ENCODE peak calls at places on chromosomes 3 and 15, in six cellular contexts. K is SK-N-SH; C is adipocyte; T is coronary artery; D is A172; V is stimulated activated CD4-positive, alpha-beta T cell treated with anti-CD3 and anti-CD28 coated beads, Interleukin-4, amount 100 ng/mL, for 4 hours. R is an unnamed sample.

GRCh38 chr3:32951410-32951811 is at the start of gene CCR4:
- DNase-seq in K (no peak), C (no peak), T (no peak), D (no peak), V (peak; percentile 48), R (no peak)

GRCh38 chr3:50607271-50608091 is 4.1 kb downstream of the CISH start:
- DNase-seq in K (no peak), C (no peak), T (no peak), D (no peak), V (no peak), R (no peak)

GRCh38 chr15:88657326-88658069 is 18.7 kb downstream of the ISG20 start:
- DNase-seq in K (peak; percentile 78), C (peak; percentile 79), T (peak; percentile 76), D (peak; percentile 34), V (no peak), R (peak; percentile 63)

GRCh38 chr3:2156244-2156847 is 57.7 kb downstream of the CNTN4 start:
- DNase-seq in K (no peak), C (no peak), T (no peak), D (no peak), V (no peak), R (peak; percentile 65)

GRCh38 chr3:195039180-195039843 is 231.6 kb downstream of the XXYLT1 start:
- DNase-seq in K (no peak), C (no peak), T (no peak), D (no peak), V (no peak), R (no peak)

GRCh38 chr15:96409231-96410138 is 79.0 kb downstream of the NR2F2 start:
- DNase-seq in K (peak; percentile 33), C (peak; percentile 33), T (no peak), D (no peak), V (no peak), R (peak; percentile 53)

GRCh38 chr15:57494575-57494974 is 97.1 kb upstream of the MYZAP start:
- DNase-seq in K (no peak), C (no peak), T (no peak), D (no peak), V (no peak), R (no peak)

GRCh38 chr3:126212629-126213375 is 32.4 kb upstream of the ALDH1L1 start:
- DNase-seq in K (peak; percentile 89), C (peak; percentile 47), T (no peak), D (no peak), V (no peak), R (peak; percentile 78)

GRCh38 chr3:101725890-101726275 is 1.5 kb downstream of the CEP97 start:
- DNase-seq in K (no peak), C (no peak), T (no peak), D (no peak), V (no peak), R (no peak)

GRCh38 chr15:64717735-64718495 is 57.5 kb downstream of the RBPMS2 start:
- DNase-seq in K (no peak), C (no peak), T (no peak), D (no peak), V (peak; percentile 13), R (no peak)

GRCh38 chr15:93152951-93153350 is 63.9 kb upstream of the RGMA start:
- DNase-seq in K (no peak), C (no peak), T (no peak), D (no peak), V (no peak), R (no peak)

GRCh38 chr15:48307586-48307985 is 23.6 kb upstream of the DUT start:
- DNase-seq in K (no peak), C (no peak), T (no peak), D (no peak), V (no peak), R (no peak)

GRCh38 chr3:195013411-195013810 is 257.5 kb downstream of the XXYLT1 start:
- DNase-seq in K (no peak), C (no peak), T (peak; percentile 41), D (no peak), V (no peak), R (no peak)

GRCh38 chr3:74491874-74492273 is 122.6 kb downstream of the CNTN3 start:
- DNase-seq in K (no peak), C (no peak), T (no peak), D (no peak), V (no peak), R (no peak)

GRCh38 chr3:65938676-65939075 is 100.0 kb downstream of the MAGI1 start:
- DNase-seq in K (no peak), C (no peak), T (no peak), D (no peak), V (no peak), R (no peak)

GRCh38 chr3:52182203-52182602 is 15.8 kb upstream of the ALAS1 start:
- DNase-seq in K (no peak), C (no peak), T (no peak), D (no peak), V (no peak), R (no peak)

GRCh38 chr3:134279466-134279865 is 28.8 kb upstream of the RYK start:
- DNase-seq in K (no peak), C (peak; percentile 39), T (no peak), D (no peak), V (no peak), R (no peak)

GRCh38 chr3:144200004-144200403 is 228.4 kb downstream of the DIPK2A start:
- DNase-seq in K (no peak), C (no peak), T (no peak), D (no peak), V (no peak), R (no peak)

GRCh38 chr3:159824341-159824740 is 164.3 kb upstream of the IL12A start:
- DNase-seq in K (no peak), C (peak; percentile 79), T (no peak), D (peak; percentile 98), V (no peak), R (no peak)

GRCh38 chr3:151558621-151559020 is 97.8 kb upstream of the IGSF10 start:
- DNase-seq in K (no peak), C (peak; percentile 74), T (no peak), D (no peak), V (no peak), R (no peak)

GRCh38 chr3:136547293-136547692 is 204.9 kb downstream of the STAG1 start:
- DNase-seq in K (no peak), C (no peak), T (no peak), D (no peak), V (no peak), R (no peak)

GRCh38 chr3:127769284-127770081 is 52.8 kb downstream of the MGLL start:
- DNase-seq in K (no peak), C (no peak), T (no peak), D (no peak), V (no peak), R (no peak)

GRCh38 chr3:7744850-7745249 is 756.8 kb upstream of the LMCD1 start:
- DNase-seq in K (no peak), C (no peak), T (no peak), D (no peak), V (no peak), R (no peak)